ENCODE peak calls at places on chromosomes 2 and 18, in six cellular contexts. K, D, A, E, Z and V are unnamed samples. For H3K4me1, the result is how much of the 10 kb centered on the place peaks cover.

GRCh38 chr18:2570772-2571199 is 519 bp downstream of the METTL4 start:
- DNase-seq in E (peak), A (peak), D (peak), K (peak), Z (peak), V (peak)

GRCh38 chr18:35095983-35096676 is 54.9 kb downstream of the MAPRE2 start:
- DNase-seq in E (no peak), Z (no peak), D (no peak), K (no peak), A (no peak), V (no peak)

GRCh38 chr2:26588576-26588975 is 52.6 kb downstream of the CIB4 start:
- DNase-seq in Z (no peak), K (peak), D (no peak), E (no peak), A (no peak), V (no peak)

GRCh38 chr2:119015849-119016248 is 73.9 kb downstream of the MARCO start:
- DNase-seq in Z (no peak), K (no peak), A (no peak), E (no peak), D (no peak), V (no peak)

GRCh38 chr2:28956415-28956826 is 24.7 kb upstream of the TOGARAM2 start:
- DNase-seq in D (peak), K (no peak), A (no peak), Z (no peak), E (peak), V (no peak)

GRCh38 chr2:170177950-170178781 is at the start of gene MYO3B:
- DNase-seq in A (no peak), Z (no peak), D (no peak), K (no peak), E (peak), V (no peak)

GRCh38 chr2:46188041-46188715 is 109.0 kb upstream of the EPAS1 start:
- DNase-seq in Z (peak), E (no peak), K (no peak), A (no peak), D (no peak), V (no peak)

GRCh38 chr2:10225291-10226031 is 77.2 kb upstream of the HPCAL1 start:
- DNase-seq in Z (no peak), A (no peak), E (no peak), K (peak), D (no peak), V (no peak)

GRCh38 chr2:10787176-10787968 is 25.2 kb downstream of the PDIA6 start:
- DNase-seq in Z (peak), K (no peak), A (no peak), E (peak), D (no peak), V (no peak)

GRCh38 chr18:8770655-8771054 is 65.3 kb downstream of the MTCL1 start:
- DNase-seq in D (no peak), Z (no peak), K (no peak), A (no peak), E (no peak), V (no peak)

GRCh38 chr2:215970425-215970824 is 42.9 kb downstream of the MREG start:
- DNase-seq in E (no peak), K (no peak), D (no peak), A (no peak), Z (no peak), V (no peak)

GRCh38 chr18:2411381-2411977 is 159.8 kb downstream of the METTL4 start:
- DNase-seq in K (no peak), Z (no peak), A (no peak), D (no peak), E (no peak), V (no peak)

GRCh38 chr2:231664727-231665126 is 43.6 kb upstream of the PTMA start:
- DNase-seq in A (no peak), K (no peak), D (no peak), E (no peak), Z (no peak), V (no peak)

GRCh38 chr2:183078163-183078466 is 432 bp upstream of the DUSP19 start:
- DNase-seq in A (no peak), E (no peak), D (peak), Z (no peak), K (peak), V (peak)

GRCh38 chr2:47403829-47404228 is 873 bp downstream of the MSH2 start:
- DNase-seq in Z (no peak), A (no peak), E (peak), K (no peak), D (no peak), V (no peak)

DNA sequence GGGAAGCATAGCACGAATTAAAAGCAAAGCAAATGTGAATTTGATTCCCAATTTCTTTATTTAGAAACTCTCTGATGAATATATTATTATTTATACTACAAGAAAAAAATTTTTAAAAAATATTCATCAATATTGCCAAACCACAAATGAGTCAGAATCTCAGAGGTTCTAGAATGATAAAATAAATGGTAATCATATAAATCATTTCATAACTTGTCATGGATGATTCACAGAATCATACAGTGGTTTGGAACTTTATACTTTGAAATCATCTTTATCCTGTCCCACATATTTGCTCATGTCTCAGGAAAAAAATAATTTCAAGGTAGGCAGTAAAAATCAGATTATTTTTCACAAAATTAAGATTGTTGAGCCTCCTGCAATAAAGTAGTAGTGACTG is 273.8 kb upstream of the SESTD1 start:
- DNase-seq in Z (no peak), D (no peak), E (no peak), A (no peak), K (no peak), V (no peak)
- H3K27ac ChIP-seq in Z (no peak), D (no peak), E (no peak), A (no peak), K (no peak), V (no peak)

DNA sequence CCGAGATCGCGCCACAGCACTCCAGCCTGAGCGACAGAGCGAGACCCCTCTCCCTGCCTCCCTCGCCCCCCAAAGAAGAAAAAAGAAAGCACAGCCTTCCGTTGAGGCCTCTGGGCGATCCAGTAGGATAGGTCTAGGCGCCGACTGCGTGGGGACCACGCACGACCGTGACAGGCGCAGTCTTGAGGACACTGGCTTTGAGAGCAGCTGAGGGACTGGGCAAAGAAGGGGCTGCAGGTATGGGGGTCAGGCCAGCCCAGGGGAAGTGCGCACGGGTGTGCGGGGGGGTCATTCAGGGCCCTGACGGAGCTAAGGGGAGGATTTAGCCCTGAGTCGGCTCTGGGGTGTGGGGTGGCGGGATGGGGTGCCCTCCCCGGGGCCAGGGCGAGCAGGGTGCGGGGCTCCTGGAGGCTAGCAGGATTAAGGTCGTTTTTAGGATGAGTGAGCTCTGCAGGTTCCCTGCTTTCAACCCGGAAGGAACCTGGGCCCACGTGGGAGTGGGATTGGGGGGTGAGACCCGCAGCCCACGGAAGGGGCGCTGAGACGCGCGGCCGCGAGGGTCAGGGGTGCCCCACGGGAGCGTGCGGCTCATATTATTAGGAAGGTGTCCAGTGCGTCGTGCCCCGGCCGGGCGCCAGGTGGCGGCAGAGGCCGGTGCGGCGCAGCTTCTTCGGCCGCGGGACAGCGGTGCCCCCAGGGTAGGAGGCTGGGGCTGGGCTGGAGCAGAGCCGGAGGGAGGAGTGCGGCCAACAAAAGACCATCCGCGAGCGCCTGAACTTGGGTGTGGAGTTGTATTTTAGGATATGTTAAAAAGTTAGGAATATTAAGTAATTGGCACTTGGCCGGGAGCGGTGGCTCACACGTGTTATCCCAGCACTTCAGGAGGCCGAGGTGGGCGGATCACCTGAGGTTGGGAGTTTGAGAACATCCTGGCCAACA is 20.5 kb upstream of the ZNF236 start:
- DNase-seq in Z (peak), D (peak), A (peak), E (peak), K (peak), V (peak)
- H3K4me3 ChIP-seq in Z (peak), D (peak), A (peak), E (peak), K (peak), V (peak)

DNA sequence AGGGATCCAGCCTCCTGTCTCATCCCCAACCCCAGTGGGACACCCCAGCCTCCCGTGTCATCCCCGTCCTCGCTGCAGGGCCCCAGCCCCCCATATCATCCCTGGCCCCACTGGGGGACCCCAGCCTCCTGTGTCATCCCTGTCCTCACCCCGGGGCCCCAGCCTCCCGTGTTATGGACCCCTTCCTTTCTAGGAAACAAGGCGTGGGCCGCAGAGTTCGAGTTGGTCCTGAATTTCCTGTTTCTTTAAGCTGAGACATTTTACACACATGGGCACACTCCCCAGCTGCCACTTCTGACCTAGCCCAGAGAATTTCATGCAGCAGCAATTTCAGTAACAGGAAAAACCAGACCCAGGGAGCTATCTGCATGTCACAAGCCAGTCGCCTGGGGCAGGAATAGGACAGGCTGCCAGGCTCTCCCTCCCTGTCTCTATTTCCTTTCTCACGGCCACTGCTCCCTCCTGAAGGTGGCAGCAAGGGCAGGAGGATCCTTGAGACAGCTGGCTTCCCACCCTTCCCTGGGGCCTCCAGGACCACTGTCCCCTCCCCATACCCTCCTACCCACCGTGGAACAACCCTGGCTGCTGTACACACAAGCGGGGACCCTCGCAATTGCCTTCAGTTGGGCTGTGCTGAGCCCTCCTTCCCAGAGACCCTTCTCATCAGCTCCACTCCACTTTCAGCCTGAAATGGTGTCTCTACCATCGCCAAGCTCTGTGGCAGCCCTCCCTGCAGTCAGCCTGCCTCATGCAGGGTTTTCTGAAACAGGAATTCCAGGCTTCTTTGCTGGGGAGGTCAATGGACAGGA is 141.9 kb upstream of the ID2 start:
- DNase-seq in A (peak), E (peak), Z (peak), K (no peak), D (no peak), V (no peak)
- H3K4me1 ChIP-seq in A (under half), E (under half), Z (under half), K (under half), D (half or more), V (half or more)

GRCh38 chr2:62467100-62467474 is 38.9 kb downstream of the TMEM17 start:
- DNase-seq in E (no peak), Z (no peak), D (no peak), A (no peak), K (no peak), V (no peak)
- H3K27ac ChIP-seq in E (no peak), Z (no peak), D (no peak), A (peak), K (no peak), V (peak)

DNA sequence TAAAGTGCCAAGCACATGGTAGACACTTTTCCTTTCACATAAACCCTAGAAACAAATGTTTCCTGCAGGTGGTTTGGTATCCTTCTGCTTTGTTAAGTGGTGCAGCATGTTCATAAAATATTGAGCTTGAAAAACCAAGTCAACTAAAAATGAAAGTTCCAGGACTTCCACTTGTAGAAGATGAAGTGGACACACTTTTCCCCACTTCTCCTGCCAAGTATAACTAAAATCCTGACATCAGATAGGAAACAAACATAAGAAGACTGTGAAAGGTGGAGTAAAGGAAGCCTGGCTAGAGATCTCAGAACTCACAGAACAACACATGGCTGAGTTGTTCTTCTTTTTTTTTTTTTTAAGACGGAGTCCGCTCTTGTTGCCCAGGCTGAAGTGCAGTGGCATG is 90.4 kb downstream of the COLEC12 start:
- DNase-seq in E (no peak), A (no peak), D (no peak), Z (no peak), K (no peak), V (no peak)
- H3K4me3 ChIP-seq in E (no peak), A (no peak), D (no peak), Z (no peak), K (no peak), V (no peak)

GRCh38 chr2:74890711-74891110 is 56.8 kb downstream of the HK2 start:
- DNase-seq in A (no peak), Z (no peak), E (no peak), D (no peak), K (no peak), V (peak)
- H3K4me1 ChIP-seq in A (under half), Z (under half), E (under half), D (under half), K (under half), V (under half)

DNA sequence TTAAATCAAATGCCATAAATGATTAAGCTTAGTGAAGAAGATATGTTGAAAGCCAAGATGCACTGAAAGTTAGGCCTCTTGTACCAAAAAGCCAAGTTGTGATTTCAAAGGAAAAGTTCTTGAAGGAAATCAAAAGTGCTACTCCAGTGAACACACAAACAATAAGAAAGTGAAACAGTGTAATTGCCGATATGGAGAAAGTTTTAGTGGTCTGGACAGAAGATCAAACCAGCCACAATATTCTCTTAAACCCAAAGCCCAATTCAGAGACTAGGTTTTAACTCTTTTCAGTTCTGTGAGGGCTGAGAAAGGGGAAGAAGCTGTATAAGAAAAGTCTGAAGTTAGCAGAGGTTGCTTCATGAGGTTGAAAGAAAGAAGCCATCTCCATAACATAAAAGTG is 101.8 kb upstream of the RPE start:
- DNase-seq in K (no peak), D (no peak), Z (no peak), E (no peak), A (no peak), V (no peak)
- H3K27ac ChIP-seq in K (no peak), D (no peak), Z (no peak), E (no peak), A (no peak), V (no peak)

DNA sequence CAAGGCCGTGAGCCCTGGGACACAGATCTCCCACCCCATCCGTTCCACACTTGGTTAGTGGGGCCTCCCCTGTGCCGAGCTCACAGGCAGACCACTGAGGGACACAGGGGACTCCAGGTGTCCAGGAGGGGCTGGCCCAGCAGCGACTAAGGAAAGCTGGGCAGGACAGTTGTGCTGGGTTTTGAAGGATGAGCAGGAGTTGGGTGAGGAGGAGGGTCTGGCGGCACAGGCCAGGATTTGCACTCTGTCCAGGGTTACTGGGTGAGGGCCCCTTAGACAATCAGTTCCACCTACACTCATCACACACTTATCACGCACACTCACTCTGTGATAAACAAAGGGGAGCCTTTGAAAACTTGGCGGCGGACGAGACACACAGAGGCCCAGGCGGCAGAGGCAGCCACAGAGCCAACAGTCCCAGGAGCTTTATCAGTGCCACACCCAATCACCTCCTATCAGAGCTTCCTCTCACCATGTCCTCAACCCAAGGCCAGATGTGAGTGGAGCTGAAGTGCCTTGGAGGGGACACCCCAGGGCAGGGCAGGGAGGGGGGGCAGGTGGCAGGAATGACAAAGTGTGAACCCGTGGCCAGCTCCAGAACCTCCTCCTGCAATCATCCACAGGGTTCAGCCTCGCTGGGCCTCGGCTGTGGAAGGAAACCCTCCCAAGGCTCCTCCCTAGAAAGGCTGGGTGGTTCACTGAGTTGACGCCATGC is 26.6 kb downstream of the BIN1 start:
- DNase-seq in K (no peak), A (no peak), D (peak), Z (peak), E (peak), V (peak)
- H3K4me3 ChIP-seq in K (peak), A (peak), D (no peak), Z (no peak), E (no peak), V (peak)

DNA sequence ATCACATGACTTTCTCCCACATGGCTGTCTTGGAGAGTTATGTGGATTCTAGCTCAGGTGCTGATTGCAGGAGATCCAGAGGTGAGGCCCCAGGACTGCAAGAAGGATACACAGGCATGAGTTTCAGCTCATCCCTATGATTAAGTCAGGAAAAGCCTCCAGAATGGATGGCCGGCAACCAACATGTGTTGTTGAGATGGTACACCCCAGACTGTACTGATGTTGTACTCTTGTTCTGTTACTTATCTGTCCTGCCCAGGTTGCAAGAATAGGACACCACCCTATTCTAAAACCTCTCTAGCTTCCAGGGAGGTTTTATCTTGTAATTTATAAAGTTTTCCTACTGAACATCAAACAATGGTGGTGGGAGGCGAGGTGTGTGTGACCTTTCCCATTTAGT is 8.8 kb downstream of the FAM124B start:
- DNase-seq in D (no peak), Z (no peak), E (no peak), K (no peak), A (no peak), V (no peak)
- H3K4me1 ChIP-seq in D (under half), Z (under half), E (under half), K (under half), A (under half), V (under half)

GRCh38 chr2:40284797-40285196 is 167.1 kb downstream of the SLC8A1 start:
- DNase-seq in D (no peak), K (no peak), Z (no peak), A (no peak), E (no peak), V (no peak)
- H3K27ac ChIP-seq in D (peak), K (no peak), Z (no peak), A (no peak), E (no peak), V (no peak)